ENCODE peak calls at places on chromosomes 2 and 18, in eight cellular contexts. One of them, this sample, is unnamed.
A peak's percentile ranks its signal among the peaks of the same experiment; 100 is the strongest.

GRCh38 chr2:234156326-234156725 is 105.8 kb downstream of the SPP2 start:
- ATAC-seq in HepG2: no peak
- ATAC-seq in Panc1: no peak
- ATAC-seq in HCT116: no peak
- ATAC-seq in GM12878: no peak
- ATAC-seq in upper lobe of left lung: no peak
- ATAC-seq in K562: no peak
- ATAC-seq in GM23338: peak; percentile 55
- ATAC-seq in this sample: no peak

GRCh38 chr18:54690198-54690597 is 99.2 kb downstream of the DYNAP start:
- ATAC-seq in K562: no peak
- ATAC-seq in HepG2: no peak
- ATAC-seq in GM12878: no peak
- ATAC-seq in Panc1: no peak
- ATAC-seq in GM23338: no peak
- ATAC-seq in upper lobe of left lung: no peak
- ATAC-seq in HCT116: no peak
- ATAC-seq in this sample: no peak

GRCh38 chr18:62999921-63000320 is 284.6 kb downstream of the PHLPP1 start:
- ATAC-seq in GM12878: no peak
- ATAC-seq in GM23338: no peak
- ATAC-seq in HCT116: no peak
- ATAC-seq in upper lobe of left lung: no peak
- ATAC-seq in HepG2: no peak
- ATAC-seq in Panc1: no peak
- ATAC-seq in K562: no peak
- ATAC-seq in this sample: no peak

GRCh38 chr2:78023356-78023755 is 501.2 kb upstream of the LRRTM4 start:
- ATAC-seq in Panc1: no peak
- ATAC-seq in HepG2: peak; percentile 93
- ATAC-seq in HCT116: no peak
- ATAC-seq in upper lobe of left lung: no peak
- ATAC-seq in K562: no peak
- ATAC-seq in GM12878: no peak
- ATAC-seq in GM23338: peak; percentile 58
- ATAC-seq in this sample: no peak

GRCh38 chr2:164969909-164970690 is 14.8 kb upstream of the SLC38A11 start:
- ATAC-seq in upper lobe of left lung: no peak
- ATAC-seq in HCT116: no peak
- ATAC-seq in HepG2: no peak
- ATAC-seq in GM12878: no peak
- ATAC-seq in GM23338: no peak
- ATAC-seq in K562: no peak
- ATAC-seq in Panc1: no peak
- ATAC-seq in this sample: no peak

GRCh38 chr2:98378901-98379300 is 32.6 kb downstream of the CNGA3 start:
- ATAC-seq in GM23338: no peak
- ATAC-seq in Panc1: no peak
- ATAC-seq in K562: no peak
- ATAC-seq in GM12878: no peak
- ATAC-seq in upper lobe of left lung: peak; percentile 78
- ATAC-seq in HepG2: no peak
- ATAC-seq in HCT116: no peak
- ATAC-seq in this sample: peak; percentile 67

GRCh38 chr2:44351676-44352075 is 9.6 kb downstream of the PREPL start:
- ATAC-seq in K562: no peak
- ATAC-seq in HepG2: no peak
- ATAC-seq in Panc1: no peak
- ATAC-seq in HCT116: no peak
- ATAC-seq in GM23338: no peak
- ATAC-seq in GM12878: no peak
- ATAC-seq in upper lobe of left lung: no peak
- ATAC-seq in this sample: no peak

GRCh38 chr18:446941-447560 is 53.5 kb downstream of the COLEC12 start:
- ATAC-seq in HepG2: no peak
- ATAC-seq in HCT116: no peak
- ATAC-seq in GM12878: no peak
- ATAC-seq in K562: no peak
- ATAC-seq in upper lobe of left lung: peak; percentile 77
- ATAC-seq in Panc1: no peak
- ATAC-seq in GM23338: no peak
- ATAC-seq in this sample: peak; percentile 34

GRCh38 chr2:27390822-27391679 is 10.5 kb upstream of the ZNF513 start:
- ATAC-seq in HCT116: no peak
- ATAC-seq in GM12878: no peak
- ATAC-seq in GM23338: no peak
- ATAC-seq in upper lobe of left lung: no peak
- ATAC-seq in Panc1: no peak
- ATAC-seq in K562: no peak
- ATAC-seq in HepG2: no peak
- ATAC-seq in this sample: no peak

GRCh38 chr2:203722411-203722810 is 16.0 kb downstream of the CD28 start:
- ATAC-seq in Panc1: no peak
- ATAC-seq in HepG2: no peak
- ATAC-seq in K562: no peak
- ATAC-seq in upper lobe of left lung: no peak
- ATAC-seq in GM23338: no peak
- ATAC-seq in GM12878: no peak
- ATAC-seq in HCT116: no peak
- ATAC-seq in this sample: no peak

GRCh38 chr2:217195658-217196446 is 336.0 kb upstream of the TNP1 start:
- ATAC-seq in HCT116: no peak
- ATAC-seq in upper lobe of left lung: no peak
- ATAC-seq in Panc1: no peak
- ATAC-seq in GM23338: no peak
- ATAC-seq in GM12878: no peak
- ATAC-seq in HepG2: no peak
- ATAC-seq in K562: no peak
- ATAC-seq in this sample: no peak

GRCh38 chr18:45285251-45285650 is 330.0 kb upstream of the SLC14A2 start:
- ATAC-seq in Panc1: no peak
- ATAC-seq in HCT116: no peak
- ATAC-seq in GM12878: no peak
- ATAC-seq in HepG2: no peak
- ATAC-seq in K562: no peak
- ATAC-seq in GM23338: no peak
- ATAC-seq in upper lobe of left lung: no peak
- ATAC-seq in this sample: no peak

GRCh38 chr2:88735853-88736252 is 44.4 kb downstream of the RPIA start:
- ATAC-seq in HepG2: no peak
- ATAC-seq in Panc1: no peak
- ATAC-seq in K562: peak; percentile 89
- ATAC-seq in upper lobe of left lung: no peak
- ATAC-seq in GM23338: no peak
- ATAC-seq in HCT116: peak; percentile 91
- ATAC-seq in GM12878: no peak
- ATAC-seq in this sample: no peak

GRCh38 chr18:52510139-52510538 is 170.1 kb downstream of the DCC start:
- ATAC-seq in upper lobe of left lung: no peak
- ATAC-seq in HCT116: no peak
- ATAC-seq in Panc1: no peak
- ATAC-seq in GM23338: peak; percentile 36
- ATAC-seq in HepG2: no peak
- ATAC-seq in GM12878: no peak
- ATAC-seq in K562: no peak
- ATAC-seq in this sample: no peak

GRCh38 chr2:138500592-138501426 is 761 bp upstream of the SPOPL start:
- ATAC-seq in HCT116: peak; percentile 27
- ATAC-seq in GM12878: peak; percentile 1
- ATAC-seq in upper lobe of left lung: peak; percentile 5
- ATAC-seq in Panc1: peak; percentile 33
- ATAC-seq in HepG2: peak; percentile 58
- ATAC-seq in K562: peak; percentile 17
- ATAC-seq in GM23338: peak; percentile 32
- ATAC-seq in this sample: peak; percentile 6

GRCh38 chr2:61014805-61015204 is 2.7 kb upstream of the PEX13 start:
- ATAC-seq in HepG2: no peak
- ATAC-seq in Panc1: no peak
- ATAC-seq in HCT116: no peak
- ATAC-seq in GM12878: no peak
- ATAC-seq in GM23338: no peak
- ATAC-seq in upper lobe of left lung: no peak
- ATAC-seq in K562: no peak
- ATAC-seq in this sample: no peak
- H3K27ac ChIP-seq in HepG2: no peak overlapping the region
- H3K27ac ChIP-seq in Panc1: no peak overlapping the region
- H3K27ac ChIP-seq in HCT116: no peak overlapping the region
- H3K27ac ChIP-seq in GM12878: no peak overlapping the region
- H3K27ac ChIP-seq in GM23338: no peak overlapping the region
- H3K27ac ChIP-seq in upper lobe of left lung: no peak overlapping the region
- H3K27ac ChIP-seq in K562: no peak overlapping the region
- H3K27ac ChIP-seq in this sample: no peak overlapping the region

DNA sequence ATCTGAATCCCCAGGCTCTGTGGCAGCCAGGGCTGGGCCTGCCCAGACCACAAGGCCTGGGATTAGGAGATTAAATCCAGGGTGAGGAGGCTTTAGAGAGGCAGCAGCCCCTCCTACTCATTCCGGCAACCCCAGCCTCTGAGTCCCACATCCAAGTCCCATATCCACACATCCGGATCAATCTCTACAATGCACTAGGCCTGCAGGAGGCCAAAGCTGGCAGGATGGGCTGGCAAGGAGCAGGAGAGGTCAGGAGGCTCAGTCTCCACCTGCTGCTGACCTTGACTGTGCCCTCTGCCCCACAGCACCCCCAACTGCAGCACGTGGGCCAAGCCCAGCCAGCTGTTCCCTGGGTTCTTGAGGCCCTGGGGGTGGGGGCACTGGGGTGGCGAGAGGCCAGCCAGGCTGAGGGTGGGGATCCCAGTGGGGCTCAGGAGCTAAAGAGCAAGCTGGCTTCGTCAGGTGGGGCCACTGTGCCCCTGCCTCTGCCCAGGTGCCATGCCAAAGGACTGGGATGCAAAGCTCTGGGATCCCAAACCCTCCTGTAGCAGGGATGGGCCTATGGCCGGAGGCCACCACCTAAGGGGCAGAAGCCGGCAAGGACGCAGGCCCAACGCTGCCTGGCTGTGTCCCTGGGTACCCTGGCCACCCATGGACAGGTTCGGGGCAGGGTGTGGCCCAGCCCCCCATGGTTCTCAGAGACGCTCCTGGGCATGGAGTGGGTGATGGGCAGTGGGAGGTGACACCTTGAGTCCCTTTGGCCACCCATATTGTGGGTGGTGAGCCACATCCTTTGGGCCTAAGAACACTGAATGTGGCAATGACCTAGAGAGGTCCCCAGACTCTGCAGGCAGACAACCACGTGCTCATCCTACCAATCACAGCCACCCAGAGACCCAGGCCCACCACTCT is 3.2 kb downstream of the KIF1A start:
- ATAC-seq in HCT116: no peak
- ATAC-seq in upper lobe of left lung: no peak
- ATAC-seq in Panc1: no peak
- ATAC-seq in GM12878: no peak
- ATAC-seq in HepG2: no peak
- ATAC-seq in K562: no peak
- ATAC-seq in GM23338: no peak
- ATAC-seq in this sample: no peak
- H3K27me3 ChIP-seq in HCT116: no peaks in the 10 kb centered on the region
- H3K27me3 ChIP-seq in upper lobe of left lung: peaks cover 17% of the 10 kb centered on the region
- H3K27me3 ChIP-seq in Panc1: peaks cover 2% of the 10 kb centered on the region
- H3K27me3 ChIP-seq in GM12878: peaks cover 9% of the 10 kb centered on the region
- H3K27me3 ChIP-seq in HepG2: peaks cover 20% of the 10 kb centered on the region
- H3K27me3 ChIP-seq in K562: no peaks in the 10 kb centered on the region
- H3K27me3 ChIP-seq in GM23338: peaks cover 5% of the 10 kb centered on the region
- H3K27me3 ChIP-seq in this sample: peaks cover 73% of the 10 kb centered on the region

DNA sequence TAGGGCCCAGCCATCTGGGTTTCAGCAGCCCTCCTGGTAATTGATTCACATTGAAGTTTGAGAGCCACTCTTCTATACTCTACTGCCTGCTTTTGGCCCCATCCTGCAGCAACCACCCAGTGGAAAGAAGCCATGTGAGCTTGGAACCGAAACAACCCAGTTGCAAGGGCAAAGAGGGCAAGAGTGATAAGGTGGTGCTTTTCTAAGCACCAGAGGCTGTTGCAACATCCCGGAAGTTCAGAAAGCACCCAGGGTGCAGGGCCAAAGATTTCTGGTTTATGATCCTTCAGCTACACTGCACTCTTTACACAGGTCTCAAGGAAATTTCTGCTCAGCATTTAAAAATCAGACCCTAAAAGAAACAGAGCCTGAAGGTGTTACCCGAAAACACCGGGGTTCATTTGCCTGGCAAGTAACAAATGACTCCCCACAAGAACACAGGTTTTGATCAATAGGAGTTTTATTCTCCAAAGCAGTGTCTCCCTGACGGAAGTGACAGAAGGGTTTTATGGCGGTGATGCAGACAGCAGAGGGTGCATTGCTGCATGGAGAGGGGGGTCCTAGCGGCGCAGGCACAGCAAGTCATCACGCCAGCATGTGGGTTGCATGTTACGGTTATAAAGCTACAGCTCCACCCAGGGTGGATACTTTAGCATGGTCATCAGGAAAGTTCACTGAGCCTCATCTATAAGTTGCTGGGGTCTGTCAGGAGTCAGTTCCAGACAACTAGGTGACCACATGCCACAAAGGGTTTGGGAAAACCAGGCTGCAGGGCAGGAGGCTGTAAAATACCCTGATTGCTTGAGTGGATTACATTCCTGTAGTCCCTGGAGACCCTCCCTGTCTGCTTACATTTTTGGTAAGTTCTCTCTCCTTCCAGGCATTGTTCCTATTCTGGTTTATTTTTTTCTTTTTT is 28.8 kb upstream of the TMEM37 start:
- ATAC-seq in HCT116: no peak
- ATAC-seq in Panc1: no peak
- ATAC-seq in upper lobe of left lung: peak; percentile 49
- ATAC-seq in GM23338: no peak
- ATAC-seq in HepG2: peak; percentile 32
- ATAC-seq in K562: no peak
- ATAC-seq in GM12878: peak; percentile 30
- ATAC-seq in this sample: no peak
- TF ChIP-seq POLR2AphosphoS5 in HCT116: no peak
- TF ChIP-seq POLR2AphosphoS5 in Panc1: no peak
- TF ChIP-seq POLR2AphosphoS5 in upper lobe of left lung: no peak
- TF ChIP-seq POLR2AphosphoS5 in GM23338: no peak
- TF ChIP-seq POLR2AphosphoS5 in HepG2: no peak
- TF ChIP-seq POLR2AphosphoS5 in K562: no peak
- TF ChIP-seq POLR2AphosphoS5 in GM12878: no peak
- TF ChIP-seq POLR2AphosphoS5 in this sample: no peak

DNA sequence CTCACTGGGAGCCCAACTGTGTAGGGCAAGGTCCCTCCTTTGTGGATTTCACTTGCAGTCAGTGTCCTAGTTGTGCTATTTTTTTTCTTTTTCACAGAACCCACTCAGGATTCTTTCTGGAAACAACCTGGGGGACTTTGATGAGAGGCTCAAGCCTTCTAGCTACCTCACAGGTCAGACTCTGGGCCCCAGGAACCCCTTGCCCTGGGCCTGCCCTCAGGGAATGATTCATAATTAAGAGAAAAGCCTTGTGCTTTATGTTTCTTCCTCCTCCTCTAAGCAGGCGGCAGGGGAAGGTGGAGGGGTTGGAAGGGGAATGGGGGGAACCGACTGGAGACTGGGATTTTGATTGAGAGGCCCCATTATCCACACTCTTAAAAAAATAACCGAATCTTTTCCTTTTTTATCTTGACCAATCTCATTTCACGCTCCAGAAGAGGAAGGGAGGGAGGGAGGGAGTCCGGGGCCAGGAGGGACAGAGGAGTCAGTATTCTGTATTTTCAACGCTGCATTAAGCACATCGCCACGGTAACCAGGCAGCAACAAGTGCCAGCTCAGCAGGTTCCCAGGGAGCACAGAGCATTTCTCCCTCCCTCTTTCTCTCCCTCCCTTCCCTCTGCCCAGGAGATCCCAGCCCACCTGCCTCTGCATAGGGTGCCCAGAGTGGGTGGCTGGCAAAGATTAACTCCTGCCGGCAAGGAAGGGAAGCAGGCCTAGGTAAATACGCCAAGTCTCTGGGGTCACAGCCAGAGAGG is 51.9 kb downstream of the PSD4 start:
- ATAC-seq in HepG2: peak; percentile 60
- ATAC-seq in K562: no peak
- ATAC-seq in GM12878: no peak
- ATAC-seq in HCT116: no peak
- ATAC-seq in upper lobe of left lung: peak; percentile 55
- ATAC-seq in GM23338: peak; percentile 82
- ATAC-seq in Panc1: peak; percentile 52
- ATAC-seq in this sample: peak; percentile 64
- H3K27ac ChIP-seq in HepG2: no peak overlapping the region
- H3K27ac ChIP-seq in K562: no peak overlapping the region
- H3K27ac ChIP-seq in GM12878: no peak overlapping the region
- H3K27ac ChIP-seq in HCT116: no peak overlapping the region
- H3K27ac ChIP-seq in upper lobe of left lung: no peak overlapping the region
- H3K27ac ChIP-seq in GM23338: no peak overlapping the region
- H3K27ac ChIP-seq in Panc1: no peak overlapping the region
- H3K27ac ChIP-seq in this sample: no peak overlapping the region

This sample was measured in gastroesophageal sphincter.